ENCODE peak calls at places on chromosomes 16 and 17, in four cellular contexts. I is GM12878, O is IMR-90, L is A549. E is an unnamed sample.

GRCh38 chr17:77316191-77316641 is 175.4 kb downstream of the SEC14L1 start:
- DNase-seq in I (no peak), O (peak), L (no peak), E (no peak)

GRCh38 chr16:20938426-20938825 is 37.9 kb downstream of the LYRM1 start:
- DNase-seq in I (no peak), O (peak), L (no peak), E (no peak)

GRCh38 chr16:4169415-4169814 is 53.2 kb upstream of the ADCY9 start:
- DNase-seq in I (no peak), O (no peak), L (no peak), E (no peak)

GRCh38 chr16:35569413-35569812 is 2110.0 kb downstream of the TP53TG3F start:
- DNase-seq in I (no peak), O (no peak), L (no peak), E (no peak)

GRCh38 chr17:37614391-37614790 is 5.2 kb upstream of the SYNRG start:
- DNase-seq in I (no peak), O (peak), L (no peak), E (no peak)

GRCh38 chr16:53457670-53458069 is 23.4 kb downstream of the RBL2 start:
- DNase-seq in I (peak), O (no peak), L (no peak), E (no peak)

GRCh38 chr17:75783069-75783783 is 1.4 kb upstream of the UNK start:
- DNase-seq in I (peak), O (peak), L (no peak), E (peak)

GRCh38 chr16:4515611-4516233 is 22.9 kb downstream of the CDIP1 start:
- DNase-seq in I (peak), O (no peak), L (no peak), E (no peak)

GRCh38 chr16:46789499-46790414 is 41.2 kb downstream of the C16orf87 start:
- DNase-seq in I (peak), O (peak), L (peak), E (no peak)

GRCh38 chr17:79007504-79008381 is 1.8 kb downstream of the CANT1 start:
- DNase-seq in I (no peak), O (no peak), L (no peak), E (no peak)

GRCh38 chr17:63435681-63436522 is 10.2 kb downstream of the CYB561 start:
- DNase-seq in I (no peak), O (no peak), L (peak), E (no peak)

GRCh38 chr16:23181506-23181905 is 1.0 kb upstream of the SCNN1G start:
- DNase-seq in I (no peak), O (no peak), L (no peak), E (no peak)

GRCh38 chr17:8151120-8151640 is 1.0 kb downstream of the PER1 start:
- DNase-seq in I (no peak), O (peak), L (no peak), E (no peak)

GRCh38 chr17:45672301-45672700 is 111.8 kb upstream of the CRHR1 start:
- DNase-seq in I (no peak), O (no peak), L (no peak), E (no peak)

GRCh38 chr17:67378444-67379250 is 1.6 kb downstream of the PITPNC1 start:
- DNase-seq in I (no peak), O (peak), L (peak), E (peak)
- TF ChIP-seq CEBPB in I (no peak), O (peak), L (no peak), E (no peak)

GRCh38 chr16:56985288-56985961 is 3.9 kb upstream of the NLRC5 start:
- DNase-seq in I (no peak), O (peak), L (peak), E (peak)
- TF ChIP-seq CEBPB in I (no peak), O (no peak), L (no peak), E (no peak)

GRCh38 chr17:68087851-68088250 is 52.3 kb downstream of the KPNA2 start:
- DNase-seq in I (no peak), O (no peak), L (no peak), E (no peak)

GRCh38 chr17:68095205-68095811 is 59.8 kb downstream of the KPNA2 start:
- DNase-seq in I (no peak), O (no peak), L (no peak), E (no peak)

GRCh38 chr17:68085751-68086445 is 50.4 kb downstream of the KPNA2 start:
- DNase-seq in I (no peak), O (no peak), L (no peak), E (no peak)

GRCh38 chr17:68094481-68095078 is 59.0 kb downstream of the KPNA2 start:
- DNase-seq in I (no peak), O (no peak), L (no peak), E (no peak)

GRCh38 chr17:68089881-68090280 is 54.3 kb downstream of the KPNA2 start:
- DNase-seq in I (no peak), O (peak), L (peak), E (peak)
- TF ChIP-seq CEBPB in I (no peak), O (no peak), L (no peak), E (no peak)

DNA sequence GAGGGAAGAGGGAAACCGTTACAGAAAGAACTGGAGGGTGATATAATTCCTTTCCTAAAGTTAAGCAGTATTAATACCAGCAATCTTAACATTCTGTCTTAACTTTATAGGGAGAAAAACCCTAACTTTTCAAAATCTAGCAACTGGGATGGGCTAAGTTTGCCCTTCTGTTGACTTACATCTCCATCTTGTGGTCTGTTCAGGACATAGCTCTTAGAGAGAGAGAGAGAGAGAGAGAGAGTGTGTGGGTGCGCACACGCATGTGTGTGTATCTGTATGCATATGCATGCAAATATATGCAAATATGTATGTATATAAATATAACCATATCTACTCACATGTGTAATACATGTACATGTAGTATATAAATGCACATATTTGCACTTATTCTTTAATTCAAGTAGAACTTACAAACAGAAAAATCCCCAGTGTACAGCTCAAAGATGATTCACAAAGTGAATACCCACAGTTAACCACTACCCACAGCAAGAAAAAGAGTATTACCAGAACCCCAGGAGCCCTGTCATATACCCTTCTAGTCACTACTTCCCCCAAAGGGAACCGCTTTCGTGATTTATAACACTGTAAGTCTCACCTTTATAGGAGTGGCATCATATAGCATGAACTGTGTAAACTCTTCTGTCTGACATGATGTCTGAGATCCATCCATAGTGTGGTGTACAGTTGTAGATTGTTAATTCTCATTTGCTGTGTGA is 46.4 kb downstream of the STX8 start:
- DNase-seq in I (no peak), O (peak), L (peak), E (no peak)
- TF ChIP-seq CEBPB in I (no peak), O (no peak), L (no peak), E (no peak)

GRCh38 chr16:87917503-87917902 is 18.8 kb downstream of the CA5A start:
- DNase-seq in I (no peak), O (no peak), L (no peak), E (no peak)

GRCh38 chr16:87921236-87921773 is 15.0 kb downstream of the CA5A start:
- DNase-seq in I (no peak), O (no peak), L (no peak), E (peak)

GRCh38 chr16:87918866-87919680 is 17.3 kb downstream of the CA5A start:
- DNase-seq in I (no peak), O (no peak), L (no peak), E (no peak)

GRCh38 chr16:87919681-87919994 is 16.7 kb downstream of the CA5A start:
- DNase-seq in I (no peak), O (no peak), L (no peak), E (no peak)

GRCh38 chr16:87918314-87918713 is 18.0 kb downstream of the CA5A start:
- DNase-seq in I (no peak), O (no peak), L (no peak), E (no peak)
- TF ChIP-seq CEBPB in I (no peak), O (no peak), L (no peak), E (no peak)

GRCh38 chr17:73412914-73413313 is 101.1 kb upstream of the CDC42EP4 start:
- DNase-seq in I (no peak), O (no peak), L (no peak), E (no peak)

GRCh38 chr17:73414171-73414955 is 102.6 kb upstream of the CDC42EP4 start:
- DNase-seq in I (no peak), O (no peak), L (no peak), E (no peak)

GRCh38 chr17:73419896-73420295 is 108.1 kb upstream of the CDC42EP4 start:
- DNase-seq in I (no peak), O (peak), L (no peak), E (no peak)

GRCh38 chr17:73419051-73419450 is 107.2 kb upstream of the CDC42EP4 start:
- DNase-seq in I (no peak), O (no peak), L (no peak), E (no peak)

GRCh38 chr17:73415782-73416181 is 104.0 kb upstream of the CDC42EP4 start:
- DNase-seq in I (no peak), O (no peak), L (no peak), E (no peak)
- TF ChIP-seq CEBPB in I (no peak), O (no peak), L (no peak), E (no peak)

GRCh38 chr17:49444384-49444783 is 29.7 kb upstream of the PHB1 start:
- DNase-seq in I (no peak), O (no peak), L (no peak), E (no peak)

GRCh38 chr17:49440581-49440980 is 25.9 kb upstream of the PHB1 start:
- DNase-seq in I (no peak), O (no peak), L (no peak), E (no peak)

GRCh38 chr17:49442051-49442450 is 27.4 kb upstream of the PHB1 start:
- DNase-seq in I (no peak), O (no peak), L (no peak), E (no peak)

GRCh38 chr17:49445561-49445960 is 30.9 kb upstream of the PHB1 start:
- DNase-seq in I (no peak), O (no peak), L (no peak), E (no peak)

DNA sequence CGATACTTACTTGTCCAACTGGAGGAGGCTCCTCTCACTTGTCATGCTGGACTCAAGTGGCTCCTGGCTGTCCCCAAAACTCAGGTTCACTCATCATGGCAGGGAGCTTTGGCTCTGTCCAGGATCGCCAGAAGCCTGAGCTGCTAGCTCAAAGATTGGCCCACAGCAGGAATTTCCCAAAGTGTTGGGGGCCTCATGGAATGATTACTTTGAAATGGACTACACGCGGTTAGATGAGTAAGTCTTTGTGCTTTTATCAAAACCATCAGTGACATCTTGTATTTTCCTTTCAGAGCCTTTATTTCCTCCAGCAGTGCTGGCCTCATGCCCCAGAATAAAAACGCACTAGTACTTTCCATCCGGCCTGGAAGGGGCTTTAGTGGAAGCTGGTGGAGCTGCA is 29.2 kb upstream of the PHB1 start:
- DNase-seq in I (no peak), O (peak), L (no peak), E (no peak)
- TF ChIP-seq CEBPB in I (no peak), O (no peak), L (no peak), E (no peak)

GRCh38 chr17:43881758-43882505 is 25.4 kb downstream of the MPP2 start:
- DNase-seq in I (no peak), O (no peak), L (no peak), E (no peak)

GRCh38 chr17:43881176-43881575 is 26.2 kb downstream of the MPP2 start:
- DNase-seq in I (no peak), O (no peak), L (no peak), E (no peak)

GRCh38 chr17:43879723-43880419 is 27.5 kb downstream of the MPP2 start:
- DNase-seq in I (no peak), O (no peak), L (no peak), E (no peak)

GRCh38 chr17:43878260-43879082 is 28.9 kb downstream of the MPP2 start:
- DNase-seq in I (no peak), O (peak), L (peak), E (peak)

DNA sequence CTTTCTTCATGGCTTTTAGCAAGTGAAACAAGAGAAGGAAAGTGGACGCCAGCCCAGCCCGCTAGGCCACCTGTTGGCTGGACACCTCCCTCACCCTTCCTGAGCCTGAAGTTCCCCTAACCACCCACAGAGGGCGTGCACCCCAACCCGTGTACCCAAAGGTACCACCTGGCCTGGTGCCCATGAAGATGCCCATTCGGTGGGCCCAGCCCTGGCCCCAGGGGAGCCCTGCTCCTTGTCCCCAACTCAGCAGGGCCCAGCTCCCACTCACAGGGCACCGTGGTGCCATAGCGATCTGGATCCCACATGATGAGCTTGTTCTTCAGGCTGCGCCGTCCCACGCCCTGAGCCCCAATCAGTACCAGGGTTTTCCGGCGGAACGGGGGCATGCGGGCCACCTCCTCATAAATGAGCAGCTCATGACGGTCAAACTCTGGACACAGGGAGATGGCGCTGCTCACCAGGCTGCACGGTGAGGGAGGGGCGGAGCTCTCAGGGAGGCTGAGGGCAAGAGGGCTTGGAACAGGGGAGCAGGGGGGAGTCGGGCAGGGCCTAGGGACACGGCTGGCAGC is 26.8 kb downstream of the MPP2 start:
- DNase-seq in I (no peak), O (no peak), L (peak), E (peak)
- TF ChIP-seq CEBPB in I (no peak), O (no peak), L (no peak), E (no peak)

E was measured in HCT116.